ENCODE peak calls at places on chromosomes 12 and 14, in four cellular contexts. G, K, L and B are unnamed samples. For H3K9me3, the result is how much of the 10 kb centered on the place peaks cover.

GRCh38 chr12:25248137-25248536 is 2.6 kb downstream of the KRAS start:
- DNase-seq in G (no peak), K (no peak), L (no peak), B (no peak)

GRCh38 chr12:98635657-98636323 is 8.8 kb downstream of the IKBIP start:
- DNase-seq in G (peak), K (no peak), L (peak), B (no peak)

GRCh38 chr12:101697197-101697929 is at the start of gene CHPT1:
- DNase-seq in G (peak), K (peak), L (peak), B (peak)

GRCh38 chr14:31080060-31080459 is 53.9 kb upstream of the STRN3 start:
- DNase-seq in G (no peak), K (no peak), L (no peak), B (no peak)

GRCh38 chr14:56487761-56488160 is 91.8 kb upstream of the TMEM260 start:
- DNase-seq in G (no peak), K (no peak), L (no peak), B (no peak)

GRCh38 chr12:52045794-52046199 is 5.4 kb upstream of the NR4A1 start:
- DNase-seq in G (no peak), K (no peak), L (no peak), B (no peak)

GRCh38 chr12:113207621-113208040 is 13.6 kb upstream of the TPCN1 start:
- DNase-seq in G (no peak), K (no peak), L (no peak), B (no peak)

GRCh38 chr14:88166616-88167015 is 156.5 kb downstream of the KCNK10 start:
- DNase-seq in G (no peak), K (no peak), L (peak), B (no peak)

GRCh38 chr12:12653922-12654321 is 42.1 kb downstream of the GPR19 start:
- DNase-seq in G (no peak), K (no peak), L (no peak), B (no peak)

GRCh38 chr12:53290661-53291060 is 4.7 kb upstream of the PFDN5 start:
- DNase-seq in G (no peak), K (no peak), L (no peak), B (no peak)

GRCh38 chr12:24008166-24008565 is 58.7 kb upstream of the SOX5 start:
- DNase-seq in G (no peak), K (no peak), L (no peak), B (no peak)

GRCh38 chr14:68020999-68021663 is 201.6 kb downstream of the RAD51B start:
- DNase-seq in G (no peak), K (no peak), L (no peak), B (no peak)

GRCh38 chr14:104190396-104191000 is 52.1 kb downstream of the KIF26A start:
- DNase-seq in G (no peak), K (no peak), L (no peak), B (no peak)

GRCh38 chr12:92034858-92035401 is 110.7 kb downstream of the BTG1 start:
- DNase-seq in G (peak), K (no peak), L (peak), B (no peak)

DNA sequence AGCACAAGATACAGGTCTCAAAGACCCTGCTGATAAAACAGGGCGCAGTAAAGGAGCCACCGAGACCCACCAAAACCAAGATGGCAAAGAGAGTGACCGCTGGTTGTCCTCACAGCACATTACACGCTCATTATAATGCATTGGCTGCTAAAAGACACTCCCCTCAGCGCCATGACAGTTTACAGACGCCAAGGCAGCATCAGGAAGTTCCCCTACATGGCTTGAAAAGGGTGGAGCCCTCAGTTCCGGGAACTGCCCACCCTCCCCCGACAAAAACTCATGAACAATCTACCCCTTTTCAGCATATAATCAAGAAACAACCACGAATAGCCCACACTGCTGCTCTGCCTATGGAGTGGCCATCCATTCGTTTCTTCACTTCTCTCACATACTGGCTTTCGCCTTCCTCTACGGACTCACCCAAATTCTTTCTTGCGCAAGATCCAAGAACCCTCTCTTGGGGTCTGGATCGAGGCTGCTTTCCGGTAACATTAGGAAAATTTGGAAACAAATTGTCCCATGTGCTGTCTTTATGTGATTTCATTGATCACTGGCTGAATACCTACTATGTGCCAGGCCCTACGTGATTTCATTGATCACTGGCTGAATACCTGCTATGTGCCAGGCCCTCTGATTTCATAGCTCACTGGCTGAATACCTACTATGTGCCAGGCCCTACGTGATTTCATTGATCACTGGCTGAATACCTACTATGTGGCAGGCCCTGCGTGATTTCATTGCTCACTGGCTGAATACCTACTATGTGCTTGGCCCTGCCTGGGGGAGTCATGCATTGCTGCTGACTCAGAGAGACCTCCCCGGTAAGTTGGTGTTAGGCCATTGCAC is 126.4 kb downstream of the PIWIL1 start:
- DNase-seq in G (no peak), K (no peak), L (no peak), B (peak)
- H3K9me3 ChIP-seq in G (under half), K (under half), L (under half), B (under half)

GRCh38 chr14:101973356-101973755 is 9.0 kb downstream of the DYNC1H1 start:
- DNase-seq in G (no peak), K (no peak), L (no peak), B (no peak)
- TF ChIP-seq RNF2 in G (no peak), K (no peak), L (no peak), B (no peak)

DNA sequence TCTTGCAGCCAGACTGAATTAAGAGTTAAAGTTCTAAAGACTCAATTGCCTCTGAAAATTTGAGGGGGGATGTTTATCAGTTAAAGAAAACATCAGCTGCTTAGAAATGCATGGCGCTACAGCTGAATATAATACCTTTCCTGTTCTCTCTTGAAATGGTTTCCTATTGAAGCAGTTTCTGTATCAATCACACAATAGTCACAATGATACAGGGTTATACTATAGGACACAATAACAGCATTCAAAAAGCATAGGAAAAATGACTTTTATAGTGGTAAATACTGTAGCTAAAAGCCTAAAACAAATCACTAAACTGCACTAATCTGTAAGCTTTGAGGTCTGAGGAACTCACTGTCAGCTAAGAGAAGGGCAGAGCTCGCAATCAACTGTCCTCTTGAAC is 15.2 kb downstream of the MDGA2 start:
- DNase-seq in G (no peak), K (no peak), L (no peak), B (no peak)
- H3K9me3 ChIP-seq in G (under half), K (under half), L (under half), B (under half)

DNA sequence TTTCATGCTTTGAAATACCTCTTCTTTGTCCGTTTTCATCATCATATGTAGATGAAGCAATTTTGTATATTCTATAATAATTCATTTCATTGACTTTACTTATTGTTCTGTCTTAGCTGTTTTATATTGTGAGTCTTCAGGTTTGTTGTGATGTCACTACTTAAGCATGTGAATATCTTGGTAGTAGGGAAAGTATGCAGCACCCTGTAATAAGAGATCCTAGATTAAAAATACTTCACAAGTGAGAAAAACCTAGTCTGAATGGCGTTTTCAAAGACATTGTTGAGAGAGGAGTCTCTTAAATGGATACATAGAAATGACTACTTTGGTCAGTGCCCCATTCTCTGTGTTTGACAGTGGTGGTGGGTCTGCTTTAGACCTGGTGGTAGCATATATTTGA is 61.4 kb downstream of the SLC16A7 start:
- DNase-seq in G (no peak), K (no peak), L (no peak), B (no peak)
- TF ChIP-seq RNF2 in G (no peak), K (no peak), L (no peak), B (no peak)

GRCh38 chr12:34547276-34547675 is 525.0 kb downstream of the ALG10 start:
- DNase-seq in G (no peak), K (no peak), L (no peak), B (no peak)
- H3K9me3 ChIP-seq in G (half or more), K (half or more), L (under half), B (under half)

DNA sequence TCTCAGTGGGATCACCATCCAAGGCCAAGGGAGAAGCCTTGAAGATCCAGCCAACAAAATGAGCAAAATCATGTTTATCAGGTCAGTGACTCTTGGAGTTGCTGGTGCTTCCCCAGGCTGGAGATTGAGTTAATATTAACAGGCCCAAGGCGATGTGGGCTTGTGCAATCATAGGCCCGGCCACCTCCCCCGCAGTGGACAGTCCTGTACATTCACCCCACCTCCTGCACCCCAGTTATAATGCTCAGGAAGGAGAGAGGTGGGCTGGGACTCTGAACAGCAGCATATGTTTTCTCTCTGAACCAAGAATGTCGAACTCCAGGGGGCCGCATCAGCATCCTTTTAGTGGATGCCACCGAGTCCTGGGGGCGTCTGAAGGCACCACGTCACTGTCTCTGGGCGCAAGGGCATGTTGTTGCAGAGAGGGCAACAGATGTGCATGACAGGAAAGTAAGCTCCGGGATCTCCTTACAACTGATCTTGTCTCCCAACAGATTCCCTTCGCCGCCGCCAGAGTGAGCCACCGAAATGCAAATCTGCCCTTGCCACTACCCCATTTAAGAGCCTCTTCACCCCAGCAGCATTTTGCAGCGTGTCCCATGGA is 32.2 kb upstream of the SERPINA6 start:
- DNase-seq in G (peak), K (peak), L (no peak), B (no peak)
- TF ChIP-seq RNF2 in G (no peak), K (no peak), L (no peak), B (no peak)

DNA sequence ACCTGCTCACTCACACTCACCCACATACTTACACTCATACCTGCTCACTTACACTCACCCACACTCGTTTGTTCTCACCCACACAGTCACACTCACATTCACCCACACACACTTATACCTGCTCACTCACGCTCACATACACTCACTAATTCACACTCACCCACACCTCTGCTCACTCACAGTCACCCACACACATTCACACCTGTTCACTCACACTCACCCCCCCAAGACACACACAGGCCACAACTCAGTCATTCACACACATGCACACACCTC is 436.2 kb downstream of the BCL11B start:
- DNase-seq in G (no peak), K (no peak), L (no peak), B (no peak)
- H3K9me3 ChIP-seq in G (under half), K (under half), L (under half), B (under half)

GRCh38 chr14:77219591-77219990 is 38.0 kb downstream of the TMEM63C start:
- DNase-seq in G (no peak), K (no peak), L (no peak), B (no peak)
- TF ChIP-seq RNF2 in G (no peak), K (no peak), L (no peak), B (no peak)

DNA sequence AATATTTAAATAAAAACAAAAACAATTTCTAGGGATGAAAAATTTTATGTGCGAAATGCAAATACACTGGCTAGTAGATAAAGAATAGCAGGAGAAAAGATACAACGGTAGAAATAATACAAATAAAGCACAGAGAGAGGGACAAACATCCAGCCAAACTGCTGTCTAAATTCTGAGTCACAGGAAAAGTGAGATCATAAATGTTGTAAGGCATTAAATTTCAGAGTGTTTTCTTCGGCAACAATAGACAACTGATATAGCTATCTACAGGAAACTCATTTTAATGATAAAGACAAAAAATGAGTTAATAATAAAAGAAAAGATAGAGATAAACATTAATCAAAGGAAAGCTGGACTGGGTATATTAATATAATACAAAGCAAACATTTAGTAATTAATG is 122.2 kb downstream of the NTS start:
- DNase-seq in G (no peak), K (no peak), L (no peak), B (no peak)
- H3K9me3 ChIP-seq in G (half or more), K (under half), L (under half), B (under half)

DNA sequence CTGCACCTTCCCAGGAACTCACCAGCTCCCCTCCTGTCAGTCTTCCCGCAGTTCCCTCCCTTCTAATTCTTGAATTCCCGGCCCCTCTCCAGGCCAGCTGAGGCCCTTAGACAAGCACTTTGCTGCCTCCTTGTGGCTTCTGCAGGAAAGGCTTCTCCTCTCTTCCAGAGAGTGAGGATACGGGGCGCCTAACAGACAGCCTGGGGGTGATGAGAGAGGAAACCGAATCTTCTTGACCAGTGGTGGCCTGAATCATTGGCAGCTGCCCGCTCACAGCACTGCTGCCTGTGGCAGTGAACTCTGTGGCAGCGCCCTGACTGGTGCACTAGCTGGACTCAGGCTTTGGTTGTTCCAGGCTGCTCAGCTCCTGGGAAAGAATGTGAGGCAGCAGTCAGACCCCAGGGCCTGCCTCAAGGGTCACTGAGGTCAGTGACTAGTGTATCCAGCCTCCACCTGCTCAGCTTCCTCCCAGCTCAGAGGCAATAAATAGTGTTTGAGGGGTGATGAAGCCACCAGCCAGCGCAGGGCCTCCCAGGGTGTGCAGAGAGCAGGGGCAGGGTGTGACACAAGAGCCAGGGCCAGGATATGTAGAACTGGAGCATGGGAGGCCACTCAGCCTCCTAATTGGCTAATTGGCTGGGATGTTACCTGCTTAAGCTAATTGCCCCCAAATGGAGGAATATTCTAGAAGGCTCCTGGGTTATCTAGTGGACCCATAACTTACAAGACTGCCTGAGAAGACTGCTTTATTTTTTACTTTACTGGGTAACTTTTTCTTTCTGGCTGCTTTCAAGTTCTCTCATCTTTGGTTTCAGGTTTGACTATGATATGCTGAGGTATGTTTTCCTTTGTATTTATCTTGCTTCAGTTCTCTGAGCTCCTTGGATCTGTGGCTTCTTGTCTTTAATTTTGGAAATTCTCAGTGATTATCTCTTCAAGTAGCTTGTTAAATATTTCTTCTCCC is 12.9 kb upstream of the MCRS1 start:
- DNase-seq in G (peak), K (peak), L (peak), B (peak)
- TF ChIP-seq RNF2 in G (no peak), K (no peak), L (no peak), B (no peak)